ENCODE peak calls at places on chromosomes 12 and 14, in four cellular contexts. E, T, L and K are unnamed samples.

GRCh38 chr12:30795660-30796507 is 41.1 kb upstream of the CAPRIN2 start:
- DNase-seq in T (no peak), L (peak), E (peak), K (peak)

GRCh38 chr12:27342551-27342950 is 9.9 kb downstream of the BMAL2 start:
- DNase-seq in E (no peak), T (no peak), L (no peak), K (no peak)

GRCh38 chr12:78038986-78039385 is 208.3 kb downstream of the NAV3 start:
- DNase-seq in L (peak), E (no peak), T (no peak), K (no peak)

GRCh38 chr14:57362356-57362755 is 28.0 kb upstream of the NAA30 start:
- DNase-seq in E (no peak), T (no peak), L (peak), K (no peak)

GRCh38 chr14:106642090-106642489 is 1115.7 kb downstream of the TMEM121 start:
- DNase-seq in T (no peak), E (no peak), L (no peak), K (no peak)

GRCh38 chr14:89013098-89013504 is 188.7 kb downstream of the TTC8 start:
- DNase-seq in E (no peak), T (no peak), L (no peak), K (no peak)

GRCh38 chr12:68904351-68904982 is 28.5 kb downstream of the CPM start:
- DNase-seq in T (peak), E (no peak), L (no peak), K (no peak)

GRCh38 chr12:103769240-103769945 is 71.6 kb downstream of the NT5DC3 start:
- DNase-seq in T (no peak), E (no peak), L (no peak), K (no peak)

GRCh38 chr12:93181396-93181965 is 196.2 kb upstream of the NUDT4 start:
- DNase-seq in T (no peak), E (no peak), L (peak), K (no peak)

GRCh38 chr12:54786081-54786480 is 68.2 kb upstream of the MUCL1 start:
- DNase-seq in T (no peak), E (no peak), L (no peak), K (no peak)
- TF ChIP-seq CTCF in T (no peak), E (no peak), L (no peak), K (no peak)

GRCh38 chr14:105207460-105207901 is 26.4 kb upstream of the NUDT14 start:
- DNase-seq in L (no peak), T (no peak), E (no peak), K (peak)
- TF ChIP-seq CTCF in L (no peak), T (no peak), E (no peak), K (no peak)

GRCh38 chr12:124297389-124297788 is 2.5 kb downstream of the RFLNA start:
- DNase-seq in T (no peak), E (no peak), L (no peak), K (no peak)
- TF ChIP-seq CTCF in T (no peak), E (no peak), L (no peak), K (no peak)

DNA sequence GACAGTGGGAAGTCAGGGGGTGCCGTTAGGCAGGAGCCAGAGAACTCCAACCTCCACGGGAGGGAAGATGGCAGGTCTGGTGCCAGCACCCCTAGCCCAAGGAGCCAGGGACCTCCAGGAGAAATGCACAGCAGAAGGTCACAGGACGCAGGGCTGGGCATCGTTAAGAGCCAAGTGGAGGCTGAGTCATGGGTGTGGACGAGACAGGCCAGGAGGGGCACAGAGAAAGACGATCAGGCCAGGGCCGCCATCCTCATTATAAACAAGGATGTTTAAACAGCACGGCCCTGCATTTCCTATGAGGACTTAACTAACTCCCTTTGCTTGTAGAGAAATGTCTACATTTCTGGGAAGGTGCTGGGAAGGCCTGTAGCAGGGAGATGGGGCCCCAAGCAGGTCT is 77.9 kb upstream of the FZD10 start:
- DNase-seq in L (no peak), E (no peak), T (no peak), K (no peak)
- TF ChIP-seq CTCF in L (no peak), E (no peak), T (no peak), K (no peak)

DNA sequence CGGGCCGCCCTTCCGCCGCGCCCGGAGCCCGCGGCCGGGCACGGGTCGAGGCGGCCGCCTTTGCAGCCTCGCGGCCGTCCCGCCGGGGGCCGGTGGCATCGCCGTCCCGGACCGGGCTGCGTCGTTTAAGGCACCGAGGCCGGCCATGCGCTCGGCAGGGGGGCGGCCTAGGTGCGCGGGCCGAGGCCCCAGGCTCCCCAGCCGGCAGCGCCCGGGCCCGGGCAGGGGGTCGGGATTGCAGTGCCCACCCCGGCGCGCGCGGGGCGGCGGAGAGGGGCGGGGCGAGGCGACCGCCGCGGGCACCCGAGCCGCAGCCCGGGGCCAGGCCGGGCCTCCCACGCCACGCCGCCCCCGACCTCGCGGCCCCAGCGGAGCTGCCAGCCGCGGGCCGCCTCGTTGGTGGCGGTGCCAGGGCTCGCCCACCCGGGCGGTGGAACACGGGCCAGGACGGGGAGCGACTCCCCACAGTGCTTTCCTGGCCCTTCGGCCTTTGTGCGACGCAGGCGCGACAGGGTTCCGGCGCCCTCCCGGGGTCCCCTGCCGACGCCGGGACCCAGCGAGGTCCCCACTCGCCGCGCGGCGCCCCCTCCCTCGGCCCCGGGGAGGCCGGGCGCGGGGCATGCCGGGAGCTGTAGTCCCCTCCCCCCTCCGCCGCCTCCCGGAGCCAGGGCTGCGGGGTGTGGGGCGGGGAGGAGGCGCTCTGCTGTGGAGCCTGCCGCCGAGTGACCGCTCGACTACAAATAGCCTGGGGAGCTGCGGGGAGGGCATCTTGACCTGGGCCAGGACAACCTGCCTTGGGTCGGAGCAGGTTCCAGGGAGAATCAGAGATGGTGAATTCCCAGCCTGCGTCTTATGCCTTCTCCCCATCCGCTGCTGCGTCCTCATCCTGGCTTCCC is 769 bp downstream of the FKBP4 start:
- DNase-seq in L (peak), T (no peak), E (peak), K (peak)
- TF ChIP-seq CTCF in L (no peak), T (no peak), E (no peak), K (no peak)

GRCh38 chr12:116691205-116691604 is 46.7 kb downstream of the SPRING1 start:
- DNase-seq in E (no peak), L (no peak), T (no peak), K (no peak)

GRCh38 chr12:116684891-116685290 is 53.0 kb downstream of the SPRING1 start:
- DNase-seq in E (no peak), L (no peak), T (no peak), K (no peak)

GRCh38 chr12:116689586-116689985 is 48.3 kb downstream of the SPRING1 start:
- DNase-seq in E (no peak), T (no peak), L (no peak), K (no peak)

GRCh38 chr12:116690016-116690709 is 47.7 kb downstream of the SPRING1 start:
- DNase-seq in L (no peak), E (peak), T (no peak), K (no peak)

DNA sequence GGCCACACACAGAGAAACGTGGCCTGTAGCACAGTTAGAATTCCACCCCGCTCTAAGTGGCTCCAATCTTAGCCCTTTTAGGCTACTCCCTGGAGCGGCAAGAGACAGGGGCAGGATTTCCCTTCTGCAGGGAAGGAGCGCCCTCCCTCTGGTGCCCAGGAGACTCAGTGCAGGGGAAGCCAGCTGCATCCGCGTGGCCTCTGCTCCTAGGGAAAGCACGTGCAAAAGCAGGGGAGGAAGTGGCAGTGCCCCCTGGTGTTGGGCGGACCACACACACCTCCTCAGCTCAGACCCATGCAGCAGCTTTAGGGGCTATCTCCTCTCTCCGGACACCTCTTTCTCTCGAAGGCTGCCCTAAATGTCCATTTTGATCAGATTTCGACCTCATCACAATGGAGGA is 50.0 kb downstream of the SPRING1 start:
- DNase-seq in T (no peak), E (peak), L (no peak), K (peak)
- TF ChIP-seq CTCF in T (peak), E (peak), L (peak), K (peak)